ENCODE peak calls at places on chromosomes 1 and 21, in nine cellular contexts. U is ascending aorta; Q is tibial artery; R is astrocyte; X is tibial nerve; L is IMR-90; K is sigmoid colon; M is CD8-positive, alpha-beta memory T cell; G is GM23248. V is an unnamed sample.
A peak's percentile ranks its signal among the peaks of the same experiment; 100 is the strongest.

GRCh38 chr21:36141513-36141925 is 6.6 kb downstream of the CBR3 start:
- DNase-seq in R (peak; percentile 65), Q (peak; percentile 76), U (peak; percentile 91), L (peak; percentile 89), M (peak; percentile 84), K (peak; percentile 88), G (peak; percentile 89), X (peak; percentile 87), V (peak; percentile 89)

GRCh38 chr1:77539510-77540142 is 142.8 kb downstream of the ZZZ3 start:
- DNase-seq in X (no peak), G (peak; percentile 90), L (peak; percentile 81), U (no peak), R (peak; percentile 85), M (no peak), K (no peak), Q (no peak), V (no peak)

GRCh38 chr1:158177705-158178450 is 2.8 kb upstream of the CD1D start:
- DNase-seq in R (peak; percentile 38), U (peak; percentile 93), G (peak; percentile 61), M (peak; percentile 8), L (peak; percentile 31), Q (peak; percentile 89), K (peak; percentile 92), X (peak; percentile 73), V (no peak)

GRCh38 chr1:111762332-111762731 is 6.6 kb downstream of the DDX20 start:
- DNase-seq in L (no peak), U (no peak), G (no peak), K (no peak), M (no peak), R (no peak), Q (no peak), X (no peak), V (no peak)

GRCh38 chr1:156475568-156476500 is 24.7 kb downstream of the MEF2D start:
- DNase-seq in X (peak; percentile 54), R (peak; percentile 59), L (peak; percentile 99), M (no peak), G (peak; percentile 95), U (peak; percentile 95), K (peak; percentile 99), Q (peak; percentile 94), V (no peak)

GRCh38 chr1:96487404-96487803 is 234.2 kb upstream of the PTBP2 start:
- DNase-seq in K (no peak), M (no peak), U (no peak), G (peak; percentile 42), Q (no peak), L (peak; percentile 17), R (peak; percentile 73), X (no peak), V (no peak)

GRCh38 chr1:32783851-32784250 is 33.3 kb downstream of the YARS1 start:
- DNase-seq in X (no peak), Q (no peak), K (no peak), U (no peak), L (no peak), M (no peak), R (no peak), G (no peak), V (no peak)

GRCh38 chr1:155049651-155050559 is 1.2 kb upstream of the ADAM15 start:
- DNase-seq in X (no peak), L (peak; percentile 69), U (no peak), R (peak; percentile 31), M (no peak), G (peak; percentile 56), K (no peak), Q (no peak), V (no peak)

GRCh38 chr1:2777428-2778219 is 23.9 kb downstream of the TTC34 start:
- DNase-seq in X (no peak), L (no peak), U (no peak), G (no peak), R (no peak), Q (no peak), M (no peak), K (peak; percentile 59), V (peak; percentile 91)

GRCh38 chr1:105686874-105687690 is 1369.4 kb upstream of the PRMT6 start:
- DNase-seq in M (no peak), L (no peak), R (no peak), X (no peak), U (no peak), K (peak; percentile 57), Q (no peak), G (no peak), V (no peak)

GRCh38 chr21:42012763-42013329 is 2.7 kb upstream of the ZBTB21 start:
- DNase-seq in Q (no peak), X (no peak), L (no peak), K (no peak), U (peak; percentile 42), R (no peak), G (no peak), M (no peak), V (peak; percentile 87)

GRCh38 chr1:52159033-52159789 is 17.3 kb downstream of the ZFYVE9 start:
- DNase-seq in R (peak; percentile 42), Q (no peak), K (no peak), X (no peak), U (no peak), G (peak; percentile 84), L (peak; percentile 36), M (no peak), V (no peak)

DNA sequence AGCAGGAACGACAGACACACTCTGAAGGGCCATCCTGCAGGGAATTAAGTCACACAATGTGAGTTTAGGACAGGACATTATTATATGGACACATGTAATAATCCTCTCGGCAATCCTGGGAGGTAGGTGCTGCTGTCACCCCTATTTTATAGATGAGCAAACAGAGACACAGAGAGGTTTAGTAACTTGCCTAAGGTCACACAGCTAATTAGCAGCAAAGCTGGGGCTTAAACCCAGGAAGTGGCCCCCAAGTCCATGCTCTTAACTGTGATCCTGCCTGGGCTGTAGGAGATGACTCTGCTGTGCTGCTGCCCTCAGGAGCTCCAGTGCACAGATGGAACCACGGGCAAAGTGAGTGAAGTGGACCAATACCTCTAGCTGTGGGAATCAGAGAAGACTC is 660.0 kb downstream of the PTPRU start:
- DNase-seq in M (no peak), U (no peak), K (no peak), G (no peak), R (no peak), X (no peak), Q (no peak), L (no peak), V (no peak)
- H3K4me1 ChIP-seq in M (no peaks in the 10 kb centered on the region), U (no peaks in the 10 kb centered on the region), K (peaks cover 8% of the 10 kb centered on the region), G (no peaks in the 10 kb centered on the region), R (no peaks in the 10 kb centered on the region), X (no peaks in the 10 kb centered on the region), Q (no peaks in the 10 kb centered on the region), L (no peaks in the 10 kb centered on the region), V (no peaks in the 10 kb centered on the region)

GRCh38 chr1:224989615-224990014 is 60.1 kb downstream of the DNAH14 start:
- DNase-seq in U (no peak), L (no peak), X (no peak), Q (no peak), R (no peak), G (no peak), M (no peak), K (no peak), V (no peak)
- H3K4me1 ChIP-seq in U (no peaks in the 10 kb centered on the region), L (no peaks in the 10 kb centered on the region), X (no peaks in the 10 kb centered on the region), Q (no peaks in the 10 kb centered on the region), R (no peaks in the 10 kb centered on the region), G (no peaks in the 10 kb centered on the region), M (no peaks in the 10 kb centered on the region), K (no peaks in the 10 kb centered on the region), V (no peaks in the 10 kb centered on the region)

GRCh38 chr1:182389619-182390047 is 2.0 kb downstream of the GLUL start:
- DNase-seq in M (no peak), X (peak; percentile 49), Q (peak; percentile 66), K (peak; percentile 78), L (no peak), R (no peak), U (peak; percentile 71), G (peak; percentile 40), V (no peak)

GRCh38 chr1:182391028-182391361 is 595 bp downstream of the GLUL start:
- DNase-seq in U (no peak), X (no peak), G (no peak), L (no peak), Q (no peak), R (no peak), M (no peak), K (no peak), V (no peak)

GRCh38 chr1:182391362-182392044 is at the start of gene GLUL:
- DNase-seq in Q (peak; percentile 96), L (peak; percentile 89), G (peak; percentile 95), K (peak; percentile 98), X (peak; percentile 92), R (peak; percentile 78), M (peak; percentile 58), U (peak; percentile 96), V (no peak)

GRCh38 chr1:182394055-182394775 is 2.6 kb upstream of the GLUL start:
- DNase-seq in U (no peak), R (no peak), X (peak; percentile 47), Q (peak; percentile 38), M (no peak), G (no peak), L (no peak), K (no peak), V (no peak)

DNA sequence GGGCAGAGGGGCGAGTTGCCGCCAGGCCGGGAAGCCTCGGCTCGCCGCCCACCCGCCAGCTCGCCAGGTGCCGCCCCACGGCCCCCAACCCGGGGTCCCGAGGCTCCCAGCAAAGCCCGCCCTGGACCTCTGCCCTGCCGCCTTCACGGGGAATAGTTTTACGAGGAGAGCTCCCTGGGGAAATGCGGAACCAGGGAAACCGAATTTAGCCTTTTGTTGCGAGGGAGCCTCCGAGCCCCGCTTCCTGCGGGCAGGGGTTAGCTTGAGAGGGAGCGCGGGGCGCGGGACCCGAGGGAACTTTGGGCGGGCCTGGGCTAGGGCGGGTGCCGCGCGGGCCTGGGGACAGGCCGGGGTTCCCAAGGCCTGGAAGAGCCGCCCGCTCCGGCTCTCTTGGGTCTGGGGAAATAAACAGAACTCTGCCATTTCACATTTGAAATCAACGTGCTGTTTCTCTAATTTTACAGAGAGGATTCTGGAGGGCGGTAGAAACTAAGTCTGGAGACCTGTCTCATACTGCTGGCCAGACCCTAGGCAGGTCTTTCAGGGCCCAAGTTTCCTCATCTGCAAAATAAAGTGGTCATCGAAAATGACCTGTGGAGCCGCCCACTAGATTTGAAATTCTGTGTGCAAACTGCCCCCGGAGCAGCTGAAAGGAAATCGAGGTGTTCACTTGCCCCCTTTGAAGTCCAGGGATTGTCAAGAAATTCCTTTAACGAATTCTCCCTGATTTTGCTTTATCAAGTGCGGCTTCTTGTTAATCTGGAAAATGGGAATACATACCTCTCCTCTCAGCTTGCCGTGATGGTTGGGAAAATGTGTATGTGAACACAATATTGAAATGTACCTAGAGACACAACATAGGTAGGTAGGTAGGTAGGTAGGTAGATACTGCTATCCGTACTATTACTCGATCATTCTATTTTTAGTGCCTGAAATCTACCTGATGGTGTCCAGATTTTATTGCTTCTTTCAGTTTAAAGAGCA is 747 bp upstream of the GLUL start:
- DNase-seq in Q (peak; percentile 68), U (peak; percentile 79), M (peak; percentile 11), K (peak; percentile 84), G (peak; percentile 70), R (peak; percentile 9), L (peak; percentile 9), X (peak; percentile 23), V (no peak)
- H3K4me1 ChIP-seq in Q (peaks cover 19% of the 10 kb centered on the region), U (peaks cover 24% of the 10 kb centered on the region), M (peaks cover 15% of the 10 kb centered on the region), K (peaks cover 31% of the 10 kb centered on the region), G (peaks cover 13% of the 10 kb centered on the region), R (peaks cover 10% of the 10 kb centered on the region), L (peaks cover 3% of the 10 kb centered on the region), X (peaks cover 25% of the 10 kb centered on the region), V (peaks cover 38% of the 10 kb centered on the region)

DNA sequence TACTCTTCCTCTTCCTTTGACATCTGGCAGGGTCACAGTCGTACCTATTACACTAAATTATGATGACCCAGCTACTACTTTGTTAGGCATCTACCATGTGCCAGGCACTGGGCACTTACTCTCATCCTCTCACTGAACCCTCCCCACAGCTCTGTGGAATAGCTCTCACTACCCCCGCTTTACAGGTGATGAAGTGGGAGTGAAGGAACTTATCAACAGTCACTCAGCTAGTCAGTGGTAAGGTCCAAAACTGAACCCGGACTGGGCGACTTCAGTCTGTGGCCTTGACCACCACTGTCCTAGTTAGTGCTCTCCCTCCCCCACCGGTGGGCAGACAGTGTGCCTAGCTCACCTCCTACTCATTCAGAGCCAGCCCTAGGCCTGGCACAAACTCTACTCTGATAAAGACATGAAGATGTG is 12.3 kb downstream of the ADGRB2 start:
- DNase-seq in X (no peak), Q (no peak), U (no peak), L (no peak), M (no peak), G (no peak), K (no peak), R (no peak), V (no peak)
- H3K4me1 ChIP-seq in X (peaks cover 27% of the 10 kb centered on the region), Q (peaks cover 24% of the 10 kb centered on the region), U (peaks cover 30% of the 10 kb centered on the region), L (peaks cover 31% of the 10 kb centered on the region), M (peaks cover 29% of the 10 kb centered on the region), G (peaks cover 18% of the 10 kb centered on the region), K (peaks cover 5% of the 10 kb centered on the region), R (peaks cover 25% of the 10 kb centered on the region), V (peaks cover 10% of the 10 kb centered on the region)